ENCODE peak calls at places on chromosomes 1 and 21, in nine cellular contexts. O, B, K, L, X, H, S, V and J are unnamed samples.

GRCh38 chr1:179141592-179142244 is 59.8 kb downstream of the TOR3A start:
- DNase-seq in O (no peak), B (no peak), K (no peak), L (no peak), X (no peak), H (peak; percentile 88), S (no peak), V (no peak), J (no peak)

GRCh38 chr1:145983959-145984830 is 12.2 kb downstream of the TXNIP start:
- DNase-seq in O (no peak), B (no peak), K (no peak), L (no peak), X (no peak), H (no peak), S (no peak), V (no peak), J (no peak)

GRCh38 chr1:84582802-84583587 is 8.8 kb upstream of the CTBS start:
- DNase-seq in O (no peak), B (no peak), K (no peak), L (no peak), X (no peak), H (no peak), S (no peak), V (no peak), J (peak; percentile 37)

GRCh38 chr1:46133946-46134345 is 1.5 kb upstream of the PIK3R3 start:
- DNase-seq in O (no peak), B (no peak), K (no peak), L (no peak), X (no peak), H (no peak), S (no peak), V (no peak), J (no peak)

GRCh38 chr1:221162352-221162751 is 283.1 kb downstream of the HLX start:
- DNase-seq in O (no peak), B (no peak), K (no peak), L (no peak), X (no peak), H (no peak), S (no peak), V (no peak), J (no peak)

GRCh38 chr1:89966666-89967065 is 28.2 kb upstream of the ZNF326 start:
- DNase-seq in O (no peak), B (no peak), K (no peak), L (no peak), X (no peak), H (no peak), S (no peak), V (no peak), J (no peak)

GRCh38 chr1:47987601-47988000 is 9.6 kb downstream of the TRABD2B start:
- DNase-seq in O (no peak), B (no peak), K (no peak), L (peak; percentile 38), X (no peak), H (no peak), S (no peak), V (no peak), J (no peak)

GRCh38 chr1:30929135-30929889 is 20.8 kb upstream of the SDC3 start:
- DNase-seq in O (peak; percentile 41), B (no peak), K (peak; percentile 45), L (peak; percentile 41), X (no peak), H (peak; percentile 36), S (peak; percentile 38), V (peak; percentile 26), J (peak; percentile 68)

GRCh38 chr1:84379128-84379527 is 19.2 kb upstream of the DNASE2B start:
- DNase-seq in O (no peak), B (no peak), K (no peak), L (no peak), X (no peak), H (peak; percentile 90), S (no peak), V (no peak), J (no peak)

GRCh38 chr1:53075761-53076163 is 13.7 kb downstream of the PODN start:
- DNase-seq in O (no peak), B (no peak), K (no peak), L (no peak), X (no peak), H (no peak), S (no peak), V (no peak), J (peak; percentile 7)

GRCh38 chr21:44872266-44872567 is 1.3 kb downstream of the PTTG1IP start:
- DNase-seq in O (no peak), B (no peak), K (no peak), L (no peak), X (no peak), H (no peak), S (no peak), V (no peak), J (peak; percentile 56)

GRCh38 chr21:29904359-29905282 is 35.2 kb downstream of the GRIK1 start:
- DNase-seq in O (no peak), B (no peak), K (no peak), L (no peak), X (no peak), H (no peak), S (no peak), V (no peak), J (no peak)

GRCh38 chr1:53121319-53122172 is 20.9 kb downstream of the SLC1A7 start:
- DNase-seq in O (no peak), B (no peak), K (no peak), L (no peak), X (no peak), H (peak; percentile 74), S (no peak), V (no peak), J (peak; percentile 83)

GRCh38 chr21:32096411-32096810 is 182.4 kb downstream of the MIS18A start:
- DNase-seq in O (peak; percentile 43), B (no peak), K (no peak), L (no peak), X (no peak), H (no peak), S (no peak), V (no peak), J (peak; percentile 13)